ENCODE peak calls at places on chromosomes 11 and 22, in seven cellular contexts. P is heart left ventricle, N is mammary epithelial cell, O is astrocyte, W is foreskin keratinocyte, D is endodermal cell, H is IMR-90. V is an unnamed sample.

GRCh38 chr11:87473174-87473573 is 435.4 kb downstream of the TMEM135 start:
- DNase-seq in P (no peak), D (no peak), H (peak), N (peak), W (peak), O (peak), V (peak)

GRCh38 chr11:32610926-32611325 is 27.3 kb downstream of the EIF3M start:
- DNase-seq in W (no peak), N (no peak), O (no peak), H (no peak), P (no peak), D (no peak), V (no peak)

GRCh38 chr11:20042025-20042639 is 118.1 kb downstream of the DBX1 start:
- DNase-seq in D (no peak), P (no peak), N (peak), H (peak), W (no peak), O (peak), V (no peak)

GRCh38 chr11:27995082-27995481 is 112.9 kb downstream of the KIF18A start:
- DNase-seq in H (peak), W (no peak), N (peak), D (no peak), P (no peak), O (no peak), V (peak)

GRCh38 chr11:102798012-102798746 is at the start of gene MMP1:
- DNase-seq in O (peak), H (peak), D (no peak), P (no peak), W (peak), N (peak), V (no peak)

GRCh38 chr11:26834601-26835000 is 112.7 kb upstream of the SLC5A12 start:
- DNase-seq in D (no peak), O (no peak), W (no peak), N (no peak), H (no peak), P (no peak), V (no peak)

GRCh38 chr11:73267921-73268540 is 4.1 kb upstream of the P2RY6 start:
- DNase-seq in W (no peak), D (no peak), P (peak), O (no peak), H (no peak), N (no peak), V (no peak)

GRCh38 chr11:114440971-114441810 is 1.9 kb downstream of the REXO2 start:
- DNase-seq in O (no peak), D (no peak), N (no peak), H (no peak), W (no peak), P (no peak), V (no peak)

GRCh38 chr11:2768471-2769408 is 68.9 kb upstream of the KCNQ1OT1 start:
- DNase-seq in O (peak), W (peak), P (no peak), D (peak), H (peak), N (peak), V (no peak)

GRCh38 chr22:32674925-32675825 is 126.3 kb upstream of the TIMP3 start:
- DNase-seq in W (no peak), H (no peak), P (peak), N (no peak), O (no peak), D (no peak), V (no peak)

GRCh38 chr22:20456064-20456721 is 18.6 kb upstream of the SCARF2 start:
- DNase-seq in N (peak), D (peak), W (peak), H (peak), P (peak), O (peak), V (peak)

GRCh38 chr22:39959640-39960447 is at the start of gene TMA7B:
- DNase-seq in D (peak), N (peak), P (no peak), H (peak), O (peak), W (peak), V (no peak)

GRCh38 chr11:102115557-102115956 is 5.3 kb downstream of the YAP1 start:
- DNase-seq in P (no peak), D (peak), N (peak), H (peak), O (peak), W (no peak), V (no peak)

GRCh38 chr11:103987631-103988594 is 48.5 kb upstream of the DDI1 start:
- DNase-seq in O (peak), N (no peak), H (peak), D (no peak), W (no peak), P (no peak), V (no peak)

GRCh38 chr11:1251236-1251770 is 28.4 kb downstream of the MUC5B start:
- DNase-seq in P (no peak), D (no peak), N (no peak), W (no peak), H (no peak), O (no peak), V (no peak)

GRCh38 chr11:80122211-80122610 is 681.4 kb upstream of the TENM4 start:
- DNase-seq in H (no peak), D (no peak), W (no peak), N (no peak), P (peak), O (no peak), V (no peak)

GRCh38 chr11:23226331-23226909 is 366.1 kb upstream of the CCDC179 start:
- DNase-seq in H (peak), N (peak), P (no peak), O (peak), D (no peak), W (no peak), V (no peak)

GRCh38 chr11:88807349-88807748 is 258.4 kb downstream of the GRM5 start:
- DNase-seq in P (no peak), D (no peak), H (no peak), N (no peak), O (no peak), W (no peak), V (no peak)

GRCh38 chr11:57639321-57640067 is 10.2 kb downstream of the YPEL4 start:
- DNase-seq in D (peak), W (no peak), O (peak), H (peak), P (no peak), N (no peak), V (no peak)

GRCh38 chr11:46894506-46894905 is 23.8 kb downstream of the LRP4 start:
- DNase-seq in H (no peak), P (no peak), D (no peak), W (no peak), O (no peak), N (no peak), V (no peak)

GRCh38 chr22:29382575-29383328 is 5.6 kb downstream of the AP1B1 start:
- DNase-seq in W (no peak), N (no peak), H (no peak), D (no peak), O (no peak), P (no peak), V (no peak)

DNA sequence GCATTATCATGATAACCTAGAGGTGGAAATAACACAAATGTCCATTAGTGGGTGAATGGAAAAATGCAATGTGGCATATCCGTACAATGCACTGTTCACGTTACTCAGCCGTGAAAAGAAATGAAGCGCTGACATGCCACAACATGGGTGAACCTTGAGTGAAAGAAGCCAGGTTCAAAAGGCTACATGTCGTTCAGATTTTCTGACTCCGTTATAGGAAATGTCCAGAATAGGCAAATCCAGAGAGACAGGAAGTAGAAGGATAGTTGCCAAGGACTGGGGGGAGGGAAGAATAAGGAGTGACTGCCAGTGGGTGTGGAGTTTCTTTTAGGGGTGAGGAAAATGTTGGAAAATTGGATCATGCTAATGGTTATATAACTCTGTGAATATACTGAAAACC is 133.8 kb downstream of the ATXN10 start:
- DNase-seq in N (no peak), H (no peak), D (no peak), W (peak), O (peak), P (no peak), V (no peak)
- H3K27ac ChIP-seq in N (peak), H (no peak), D (no peak), W (peak), O (peak), P (no peak), V (peak)

DNA sequence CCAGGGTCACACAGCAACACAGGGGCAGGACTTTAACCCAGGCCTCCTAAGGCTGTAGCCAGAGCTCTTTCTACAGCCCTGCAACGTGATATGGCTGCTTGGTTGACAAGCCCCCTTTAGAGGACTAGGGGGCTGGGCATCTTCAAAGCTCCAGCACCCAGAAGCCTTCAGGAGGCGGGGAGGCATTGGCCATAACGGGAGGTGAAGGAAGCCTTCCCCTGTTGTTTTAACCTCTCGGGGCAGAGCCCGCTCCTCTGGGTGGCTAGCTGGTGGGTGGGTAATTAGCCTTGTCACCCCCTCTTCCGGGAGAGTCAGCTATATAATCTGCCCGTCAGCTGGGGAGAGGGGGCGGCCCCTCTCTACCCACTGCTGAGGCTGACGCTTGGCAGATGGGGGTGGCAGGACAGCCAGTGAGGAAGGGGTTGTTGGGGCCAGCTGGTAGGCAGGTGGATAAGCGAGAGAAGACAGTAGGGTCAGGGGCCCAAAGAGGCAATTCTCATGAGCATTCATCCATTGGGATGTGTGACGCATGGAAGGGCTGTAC is 32.9 kb upstream of the SYT7 start:
- DNase-seq in H (no peak), W (no peak), P (no peak), D (no peak), N (no peak), O (no peak), V (no peak)
- H3K27ac ChIP-seq in H (no peak), W (no peak), P (no peak), D (no peak), N (no peak), O (no peak), V (no peak)

GRCh38 chr11:69443138-69443967 is 38.1 kb upstream of the LINC01488 start:
- DNase-seq in O (peak), P (peak), W (peak), N (peak), D (peak), H (peak), V (no peak)

GRCh38 chr11:69445131-69445470 is 36.4 kb upstream of the LINC01488 start:
- DNase-seq in D (no peak), W (no peak), H (no peak), P (no peak), N (no peak), O (no peak), V (no peak)

GRCh38 chr11:69442807-69443137 is 38.7 kb upstream of the LINC01488 start:
- DNase-seq in W (peak), D (peak), N (no peak), O (peak), H (peak), P (peak), V (no peak)

GRCh38 chr11:69444381-69445130 is 36.9 kb upstream of the LINC01488 start:
- DNase-seq in W (peak), N (peak), O (peak), H (peak), D (peak), P (peak), V (peak)

DNA sequence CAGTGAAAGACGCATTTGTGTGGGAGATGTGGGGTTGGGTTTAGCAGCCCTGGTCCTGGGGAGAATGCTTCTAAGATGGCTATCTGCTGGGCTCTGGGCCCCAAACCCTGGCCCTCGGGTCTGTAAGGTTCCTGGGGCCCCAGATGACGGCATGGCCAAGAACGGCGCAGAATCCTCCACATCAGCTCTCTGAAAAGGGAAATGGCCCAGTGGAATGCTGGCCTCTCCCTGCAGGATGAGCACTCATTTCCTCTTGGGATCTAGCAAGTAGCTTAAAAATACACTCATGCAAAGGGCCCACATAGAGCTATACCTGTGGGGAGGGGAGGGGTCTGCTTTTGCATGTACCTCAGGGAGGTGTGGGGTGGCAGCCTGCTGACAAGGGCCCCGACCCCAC is 37.5 kb upstream of the LINC01488 start:
- DNase-seq in P (peak), H (peak), O (no peak), N (no peak), D (peak), W (no peak), V (no peak)
- H3K27ac ChIP-seq in P (peak), H (peak), O (peak), N (peak), D (peak), W (no peak), V (peak)

GRCh38 chr11:116909245-116909644 is 71.8 kb upstream of the APOA1 start:
- DNase-seq in H (no peak), P (no peak), W (no peak), O (no peak), N (no peak), D (no peak), V (no peak)

GRCh38 chr11:116910378-116910777 is 73.0 kb upstream of the APOA1 start:
- DNase-seq in O (peak), H (peak), W (no peak), D (no peak), P (no peak), N (no peak), V (no peak)

GRCh38 chr11:116913000-116913399 is 75.6 kb upstream of the APOA1 start:
- DNase-seq in O (peak), P (no peak), W (no peak), D (no peak), N (peak), H (peak), V (peak)

GRCh38 chr11:116910847-116911246 is 73.4 kb upstream of the APOA1 start:
- DNase-seq in P (no peak), D (no peak), W (no peak), H (no peak), O (no peak), N (no peak), V (no peak)

GRCh38 chr11:116911981-116912734 is 74.7 kb upstream of the APOA1 start:
- DNase-seq in P (no peak), W (no peak), D (no peak), O (no peak), H (no peak), N (no peak), V (no peak)
- H3K27ac ChIP-seq in P (no peak), W (no peak), D (no peak), O (no peak), H (no peak), N (no peak), V (no peak)

GRCh38 chr11:67195971-67196418 is 70.3 kb upstream of the GRK2 start:
- DNase-seq in W (no peak), D (no peak), P (no peak), O (peak), H (peak), N (no peak), V (no peak)
- H3K27ac ChIP-seq in W (no peak), D (no peak), P (no peak), O (no peak), H (peak), N (no peak), V (no peak)

DNA sequence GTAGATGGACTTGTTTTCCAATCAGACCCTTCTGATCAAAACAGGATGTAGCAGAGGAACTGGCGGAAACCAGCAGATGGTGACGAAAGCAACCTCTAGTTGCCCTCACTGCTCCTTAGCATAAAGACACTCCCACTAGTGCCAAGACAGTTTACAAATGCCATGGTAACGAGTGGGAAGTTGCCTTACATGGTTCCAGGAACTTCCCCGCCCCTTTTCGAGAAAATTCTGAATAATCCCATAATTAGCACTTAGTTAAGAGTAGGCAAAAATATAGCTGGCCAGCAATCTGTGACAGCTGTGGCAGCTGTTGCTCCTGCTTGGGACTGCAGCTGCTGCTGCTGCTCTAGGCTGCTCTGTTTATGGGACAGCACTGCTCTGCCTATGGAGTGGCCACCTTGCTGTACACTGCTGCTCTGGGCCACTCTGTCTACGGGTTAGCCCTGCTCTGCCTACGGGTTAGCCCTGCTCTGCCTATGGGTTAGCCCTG is 33.4 kb upstream of the SORL1 start:
- DNase-seq in O (no peak), N (no peak), W (no peak), P (peak), D (no peak), H (no peak), V (no peak)
- H3K27ac ChIP-seq in O (no peak), N (no peak), W (no peak), P (no peak), D (no peak), H (no peak), V (no peak)

GRCh38 chr22:22935056-22935545 is 47.5 kb downstream of the IGLL5 start:
- DNase-seq in P (no peak), N (no peak), D (no peak), H (no peak), O (no peak), W (no peak), V (no peak)

GRCh38 chr22:22935546-22936157 is 48.0 kb downstream of the IGLL5 start:
- DNase-seq in P (no peak), W (no peak), H (no peak), D (peak), N (no peak), O (no peak), V (no peak)

GRCh38 chr22:22933100-22933806 is 45.6 kb downstream of the IGLL5 start:
- DNase-seq in N (no peak), H (no peak), D (no peak), O (no peak), W (no peak), P (no peak), V (no peak)

GRCh38 chr22:22933807-22934542 is 46.4 kb downstream of the IGLL5 start:
- DNase-seq in D (no peak), H (no peak), N (no peak), W (no peak), P (no peak), O (no peak), V (no peak)

GRCh38 chr22:22934543-22935055 is 47.0 kb downstream of the IGLL5 start:
- DNase-seq in H (no peak), D (no peak), N (no peak), P (no peak), W (no peak), O (no peak), V (no peak)
- H3K27ac ChIP-seq in H (no peak), D (no peak), N (no peak), P (no peak), W (no peak), O (no peak), V (no peak)